ENCODE peak calls at places on chromosomes 6 and 20, in six cellular contexts. One of them, this sample, is unnamed.

GRCh38 chr6:10613077-10613476 is 81.3 kb downstream of the C6orf52 start:
- DNase-seq in dorsolateral prefrontal cortex: no peak
- DNase-seq in left cardiac atrium: no peak
- DNase-seq in retina: no peak
- DNase-seq in progenitor cell of endocrine pancreas: no peak
- DNase-seq in amygdala: no peak
- DNase-seq in this sample: no peak

GRCh38 chr6:46491201-46491788 is at the start of gene RCAN2:
- DNase-seq in dorsolateral prefrontal cortex: peak
- DNase-seq in left cardiac atrium: peak
- DNase-seq in retina: peak
- DNase-seq in progenitor cell of endocrine pancreas: peak
- DNase-seq in amygdala: peak
- DNase-seq in this sample: peak

GRCh38 chr6:37100740-37101139 is 69.2 kb upstream of the PIM1 start:
- DNase-seq in dorsolateral prefrontal cortex: no peak
- DNase-seq in left cardiac atrium: no peak
- DNase-seq in retina: no peak
- DNase-seq in progenitor cell of endocrine pancreas: no peak
- DNase-seq in amygdala: no peak
- DNase-seq in this sample: no peak

GRCh38 chr6:143969077-143969476 is 39.0 kb downstream of the PLAGL1 start:
- DNase-seq in dorsolateral prefrontal cortex: no peak
- DNase-seq in left cardiac atrium: no peak
- DNase-seq in retina: no peak
- DNase-seq in progenitor cell of endocrine pancreas: no peak
- DNase-seq in amygdala: no peak
- DNase-seq in this sample: no peak

GRCh38 chr6:39638126-39638822 is 86.9 kb downstream of the KIF6 start:
- DNase-seq in dorsolateral prefrontal cortex: no peak
- DNase-seq in left cardiac atrium: no peak
- DNase-seq in retina: no peak
- DNase-seq in progenitor cell of endocrine pancreas: no peak
- DNase-seq in amygdala: no peak
- DNase-seq in this sample: no peak

GRCh38 chr20:9093203-9093962 is 24.5 kb downstream of the PLCB4 start:
- DNase-seq in dorsolateral prefrontal cortex: no peak
- DNase-seq in left cardiac atrium: no peak
- DNase-seq in retina: no peak
- DNase-seq in progenitor cell of endocrine pancreas: no peak
- DNase-seq in amygdala: no peak
- DNase-seq in this sample: no peak

GRCh38 chr6:83517500-83517899 is 5.2 kb downstream of the PRSS35 start:
- DNase-seq in dorsolateral prefrontal cortex: no peak
- DNase-seq in left cardiac atrium: no peak
- DNase-seq in retina: no peak
- DNase-seq in progenitor cell of endocrine pancreas: no peak
- DNase-seq in amygdala: no peak
- DNase-seq in this sample: no peak

GRCh38 chr20:3847419-3847940 is 846 bp downstream of the MAVS start:
- DNase-seq in dorsolateral prefrontal cortex: no peak
- DNase-seq in left cardiac atrium: no peak
- DNase-seq in retina: no peak
- DNase-seq in progenitor cell of endocrine pancreas: no peak
- DNase-seq in amygdala: no peak
- DNase-seq in this sample: peak

GRCh38 chr6:18044108-18044783 is 56.8 kb upstream of the KIF13A start:
- DNase-seq in dorsolateral prefrontal cortex: no peak
- DNase-seq in left cardiac atrium: no peak
- DNase-seq in retina: no peak
- DNase-seq in progenitor cell of endocrine pancreas: no peak
- DNase-seq in amygdala: no peak
- DNase-seq in this sample: no peak

GRCh38 chr6:10350720-10351119 is 64.2 kb downstream of the TFAP2A start:
- DNase-seq in dorsolateral prefrontal cortex: no peak
- DNase-seq in left cardiac atrium: no peak
- DNase-seq in retina: no peak
- DNase-seq in progenitor cell of endocrine pancreas: no peak
- DNase-seq in amygdala: no peak
- DNase-seq in this sample: no peak

GRCh38 chr6:71529026-71529425 is 240.4 kb downstream of the OGFRL1 start:
- DNase-seq in dorsolateral prefrontal cortex: no peak
- DNase-seq in left cardiac atrium: no peak
- DNase-seq in retina: no peak
- DNase-seq in progenitor cell of endocrine pancreas: no peak
- DNase-seq in amygdala: no peak
- DNase-seq in this sample: no peak

GRCh38 chr6:56524891-56525703 is 117.6 kb downstream of the DST start:
- DNase-seq in dorsolateral prefrontal cortex: no peak
- DNase-seq in left cardiac atrium: no peak
- DNase-seq in retina: no peak
- DNase-seq in progenitor cell of endocrine pancreas: no peak
- DNase-seq in amygdala: no peak
- DNase-seq in this sample: no peak